ENCODE peak calls at places on chromosome 14, in nine cellular contexts. B, U, C, N, H, I, P, V and G are unnamed samples.

GRCh38 chr14:35632276-35633071 is 98.5 kb downstream of the INSM2 start:
- DNase-seq in B (no peak), U (peak), C (peak), N (no peak), H (no peak), I (no peak), P (no peak), V (no peak), G (no peak)

GRCh38 chr14:68739701-68740100 is 53.2 kb downstream of the ZFP36L1 start:
- DNase-seq in B (no peak), U (no peak), C (no peak), N (no peak), H (no peak), I (no peak), P (peak), V (no peak), G (no peak)

GRCh38 chr14:50395448-50395847 is 1.2 kb downstream of the CDKL1 start:
- DNase-seq in B (no peak), U (no peak), C (no peak), N (no peak), H (no peak), I (no peak), P (no peak), V (peak), G (no peak)

GRCh38 chr14:100239200-100239839 is 376 bp downstream of the YY1 start:
- DNase-seq in B (peak), U (no peak), C (no peak), N (no peak), H (peak), I (peak), P (peak), V (peak), G (peak)

GRCh38 chr14:68506645-68507405 is 286.0 kb downstream of the ZFP36L1 start:
- DNase-seq in B (no peak), U (no peak), C (no peak), N (no peak), H (no peak), I (no peak), P (no peak), V (no peak), G (no peak)

GRCh38 chr14:30375280-30375892 is 183.6 kb upstream of the G2E3 start:
- DNase-seq in B (peak), U (peak), C (peak), N (peak), H (peak), I (peak), P (peak), V (peak), G (peak)

GRCh38 chr14:83940253-83940652 is 1589.7 kb upstream of the FLRT2 start:
- DNase-seq in B (peak), U (peak), C (no peak), N (no peak), H (no peak), I (no peak), P (peak), V (no peak), G (no peak)

GRCh38 chr14:106522990-106523389 is 996.6 kb downstream of the TMEM121 start:
- DNase-seq in B (no peak), U (no peak), C (no peak), N (no peak), H (no peak), I (no peak), P (no peak), V (no peak), G (no peak)

GRCh38 chr14:70666364-70666691 is 24.6 kb downstream of the TTC9 start:
- DNase-seq in B (no peak), U (no peak), C (no peak), N (no peak), H (no peak), I (no peak), P (no peak), V (no peak), G (no peak)

GRCh38 chr14:63672417-63673180 is 30.9 kb upstream of the WDR89 start:
- DNase-seq in B (no peak), U (no peak), C (peak), N (no peak), H (no peak), I (no peak), P (no peak), V (no peak), G (peak)

GRCh38 chr14:86766469-86766868 is 1226.5 kb downstream of the GALC start:
- DNase-seq in B (no peak), U (no peak), C (no peak), N (no peak), H (no peak), I (no peak), P (no peak), V (no peak), G (no peak)

GRCh38 chr14:68401320-68401719 is 391.5 kb downstream of the ZFP36L1 start:
- DNase-seq in B (peak), U (no peak), C (peak), N (no peak), H (no peak), I (no peak), P (no peak), V (no peak), G (no peak)

GRCh38 chr14:58299665-58300202 is 1.4 kb downstream of the ARID4A start:
- DNase-seq in B (peak), U (peak), C (no peak), N (no peak), H (no peak), I (no peak), P (peak), V (peak), G (peak)

GRCh38 chr14:72169521-72169920 is 237.3 kb downstream of the RGS6 start:
- DNase-seq in B (no peak), U (no peak), C (no peak), N (no peak), H (no peak), I (peak), P (no peak), V (no peak), G (peak)

GRCh38 chr14:75273272-75274044 is 5.2 kb upstream of the FOS start:
- DNase-seq in B (peak), U (peak), C (peak), N (no peak), H (no peak), I (no peak), P (peak), V (no peak), G (no peak)

GRCh38 chr14:73008501-73008900 is 18.4 kb downstream of the ZFYVE1 start:
- DNase-seq in B (no peak), U (peak), C (peak), N (no peak), H (peak), I (no peak), P (no peak), V (no peak), G (no peak)

GRCh38 chr14:67970923-67971322 is 151.3 kb downstream of the RAD51B start:
- DNase-seq in B (no peak), U (no peak), C (peak), N (no peak), H (no peak), I (no peak), P (no peak), V (no peak), G (no peak)

GRCh38 chr14:104592292-104592672 is 12.3 kb downstream of the TMEM179 start:
- DNase-seq in B (no peak), U (no peak), C (no peak), N (no peak), H (no peak), I (no peak), P (no peak), V (no peak), G (no peak)

GRCh38 chr14:47917344-47917954 is 242.0 kb upstream of the MDGA2 start:
- DNase-seq in B (peak), U (peak), C (peak), N (no peak), H (no peak), I (peak), P (peak), V (peak), G (peak)

GRCh38 chr14:97408937-97409860 is 612.0 kb downstream of the VRK1 start:
- DNase-seq in B (no peak), U (no peak), C (no peak), N (no peak), H (no peak), I (no peak), P (no peak), V (no peak), G (no peak)

GRCh38 chr14:95557291-95557690 is 22.4 kb downstream of the GLRX5 start:
- DNase-seq in B (no peak), U (no peak), C (no peak), N (no peak), H (no peak), I (no peak), P (no peak), V (no peak), G (no peak)

GRCh38 chr14:92785601-92786426 is 8.3 kb upstream of the GOLGA5 start:
- DNase-seq in B (peak), U (peak), C (peak), N (no peak), H (peak), I (no peak), P (no peak), V (no peak), G (peak)

GRCh38 chr14:30267141-30267540 is 291.8 kb upstream of the G2E3 start:
- DNase-seq in B (no peak), U (peak), C (peak), N (no peak), H (no peak), I (no peak), P (no peak), V (no peak), G (no peak)

GRCh38 chr14:80584638-80585505 is 356.7 kb downstream of the CEP128 start:
- DNase-seq in B (peak), U (no peak), C (peak), N (peak), H (no peak), I (no peak), P (peak), V (no peak), G (no peak)

GRCh38 chr14:71454010-71454409 is 478.2 kb upstream of the RGS6 start:
- DNase-seq in B (no peak), U (no peak), C (no peak), N (no peak), H (no peak), I (no peak), P (no peak), V (no peak), G (no peak)

GRCh38 chr14:51369814-51370213 is 129.8 kb downstream of the TMX1 start:
- DNase-seq in B (no peak), U (no peak), C (no peak), N (no peak), H (no peak), I (peak), P (no peak), V (no peak), G (peak)

GRCh38 chr14:92589213-92589852 is 75.8 kb downstream of the RIN3 start:
- DNase-seq in B (peak), U (peak), C (peak), N (no peak), H (no peak), I (no peak), P (peak), V (peak), G (no peak)

GRCh38 chr14:52068741-52069616 is at the start of gene NID2:
- DNase-seq in B (peak), U (peak), C (peak), N (peak), H (peak), I (peak), P (peak), V (peak), G (peak)

GRCh38 chr14:99175331-99176155 is 96.5 kb downstream of the BCL11B start:
- DNase-seq in B (no peak), U (no peak), C (no peak), N (no peak), H (no peak), I (no peak), P (no peak), V (no peak), G (no peak)

GRCh38 chr14:64983439-64984310 is 3.0 kb upstream of the FNTB start:
- DNase-seq in B (peak), U (peak), C (peak), N (peak), H (peak), I (peak), P (peak), V (peak), G (peak)

GRCh38 chr14:71952381-71953363 is 20.4 kb downstream of the RGS6 start:
- DNase-seq in B (no peak), U (no peak), C (no peak), N (no peak), H (no peak), I (no peak), P (no peak), V (no peak), G (no peak)

GRCh38 chr14:22892488-22892887 is 9.5 kb downstream of the REM2 start:
- DNase-seq in B (no peak), U (no peak), C (no peak), N (no peak), H (no peak), I (no peak), P (no peak), V (no peak), G (no peak)

GRCh38 chr14:99389171-99389826 is 91.4 kb downstream of the SETD3 start:
- DNase-seq in B (peak), U (peak), C (peak), N (peak), H (peak), I (peak), P (peak), V (peak), G (peak)

GRCh38 chr14:26008290-26008689 is 589.5 kb downstream of the NOVA1 start:
- DNase-seq in B (peak), U (no peak), C (no peak), N (no peak), H (no peak), I (no peak), P (peak), V (peak), G (no peak)
- TF ChIP-seq CTCF in B (no peak), U (peak), C (no peak), N (no peak), H (no peak), I (peak), P (no peak), V (no peak), G (no peak)

GRCh38 chr14:36647827-36648753 is 13.6 kb upstream of the PAX9 start:
- DNase-seq in B (peak), U (peak), C (peak), N (peak), H (no peak), I (no peak), P (peak), V (peak), G (peak)

GRCh38 chr14:36647417-36647826 is 14.2 kb upstream of the PAX9 start:
- DNase-seq in B (no peak), U (no peak), C (no peak), N (no peak), H (no peak), I (no peak), P (no peak), V (no peak), G (no peak)

GRCh38 chr14:36649872-36650650 is 11.6 kb upstream of the PAX9 start:
- DNase-seq in B (no peak), U (no peak), C (no peak), N (no peak), H (no peak), I (no peak), P (no peak), V (no peak), G (no peak)

GRCh38 chr14:36652542-36653201 is 9.0 kb upstream of the PAX9 start:
- DNase-seq in B (no peak), U (no peak), C (no peak), N (no peak), H (no peak), I (no peak), P (no peak), V (no peak), G (no peak)

DNA sequence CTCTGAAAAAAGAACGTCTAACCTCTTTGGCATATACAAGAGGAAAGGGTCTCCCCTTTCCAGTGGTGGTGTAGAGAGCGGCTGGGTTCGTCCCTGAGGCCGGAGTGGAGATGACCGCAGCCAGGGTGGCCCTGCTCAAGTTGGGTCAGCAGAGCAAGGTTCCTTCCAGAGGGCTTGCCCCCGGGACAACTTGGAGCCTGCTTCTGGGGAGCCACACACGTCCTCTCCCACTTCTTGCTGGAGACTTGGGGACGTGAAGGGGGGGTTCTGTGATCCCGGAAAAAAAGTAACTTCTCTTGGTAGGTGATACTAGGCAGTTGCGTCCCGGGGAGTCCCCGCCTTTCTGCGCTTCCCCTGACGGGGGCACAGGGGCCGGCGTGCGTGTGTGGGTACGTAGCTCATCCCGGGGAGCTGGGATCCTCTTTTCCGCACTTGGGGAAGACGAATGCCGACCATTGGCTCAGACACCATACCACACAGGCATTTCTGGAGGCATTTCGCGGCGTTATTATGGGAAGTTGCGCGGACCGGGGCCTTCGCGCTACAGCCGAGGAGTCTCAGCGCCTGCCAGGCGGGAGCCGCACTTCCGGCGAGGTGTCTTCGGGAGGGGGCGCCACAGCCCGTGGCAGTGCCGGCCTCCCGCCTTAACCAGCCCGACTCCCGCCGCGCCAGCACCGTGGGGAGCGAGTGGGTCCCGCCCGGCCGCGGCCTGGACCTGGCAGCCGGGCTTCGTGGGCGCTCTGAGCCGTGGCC is 14.8 kb upstream of the PAX9 start:
- DNase-seq in B (peak), U (no peak), C (no peak), N (no peak), H (no peak), I (no peak), P (no peak), V (no peak), G (peak)
- TF ChIP-seq CTCF in B (peak), U (no peak), C (peak), N (no peak), H (no peak), I (no peak), P (no peak), V (no peak), G (no peak)

GRCh38 chr14:88234442-88234841 is 88.6 kb downstream of the KCNK10 start:
- DNase-seq in B (no peak), U (no peak), C (no peak), N (no peak), H (no peak), I (no peak), P (no peak), V (no peak), G (no peak)

GRCh38 chr14:88231626-88232025 is 91.4 kb downstream of the KCNK10 start:
- DNase-seq in B (no peak), U (no peak), C (no peak), N (no peak), H (no peak), I (no peak), P (no peak), V (no peak), G (no peak)

GRCh38 chr14:88229428-88229827 is 93.6 kb downstream of the KCNK10 start:
- DNase-seq in B (no peak), U (no peak), C (no peak), N (no peak), H (no peak), I (no peak), P (no peak), V (no peak), G (no peak)

GRCh38 chr14:88232783-88233182 is 90.3 kb downstream of the KCNK10 start:
- DNase-seq in B (no peak), U (no peak), C (no peak), N (no peak), H (no peak), I (no peak), P (peak), V (no peak), G (no peak)

GRCh38 chr14:88233915-88234314 is 89.2 kb downstream of the KCNK10 start:
- DNase-seq in B (peak), U (peak), C (no peak), N (no peak), H (no peak), I (peak), P (peak), V (peak), G (peak)
- TF ChIP-seq CTCF in B (peak), U (no peak), C (peak), N (peak), H (no peak), I (peak), P (peak), V (no peak), G (peak)

DNA sequence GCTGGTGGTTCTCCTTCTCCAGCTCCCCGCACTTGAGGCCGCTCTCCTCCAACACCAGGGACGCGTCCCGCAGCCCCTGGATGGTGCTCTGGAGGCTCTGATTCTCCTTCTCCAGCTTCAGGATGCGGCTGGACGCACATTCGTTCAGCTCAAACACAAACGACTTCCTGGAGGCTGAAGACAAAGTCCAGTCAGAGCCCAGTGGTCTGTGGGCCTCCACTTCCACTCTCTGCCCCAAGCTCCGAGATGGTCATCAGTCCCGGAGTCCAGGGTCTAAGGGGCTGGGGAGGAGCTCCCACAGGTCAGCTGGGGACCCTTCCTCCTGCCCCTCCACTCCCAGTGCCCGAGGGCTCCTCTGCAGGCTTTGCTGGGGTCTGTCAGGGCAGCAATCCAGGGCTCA is 76.6 kb upstream of the GPR68 start:
- DNase-seq in B (no peak), U (no peak), C (no peak), N (no peak), H (no peak), I (no peak), P (no peak), V (no peak), G (no peak)
- TF ChIP-seq CTCF in B (no peak), U (no peak), C (no peak), N (no peak), H (no peak), I (no peak), P (no peak), V (no peak), G (no peak)

GRCh38 chr14:37652042-37652441 is 56.6 kb downstream of the TTC6 start:
- DNase-seq in B (no peak), U (no peak), C (no peak), N (no peak), H (no peak), I (no peak), P (no peak), V (no peak), G (no peak)

GRCh38 chr14:37655418-37655817 is 60.0 kb downstream of the TTC6 start:
- DNase-seq in B (no peak), U (no peak), C (peak), N (no peak), H (no peak), I (no peak), P (no peak), V (no peak), G (no peak)

DNA sequence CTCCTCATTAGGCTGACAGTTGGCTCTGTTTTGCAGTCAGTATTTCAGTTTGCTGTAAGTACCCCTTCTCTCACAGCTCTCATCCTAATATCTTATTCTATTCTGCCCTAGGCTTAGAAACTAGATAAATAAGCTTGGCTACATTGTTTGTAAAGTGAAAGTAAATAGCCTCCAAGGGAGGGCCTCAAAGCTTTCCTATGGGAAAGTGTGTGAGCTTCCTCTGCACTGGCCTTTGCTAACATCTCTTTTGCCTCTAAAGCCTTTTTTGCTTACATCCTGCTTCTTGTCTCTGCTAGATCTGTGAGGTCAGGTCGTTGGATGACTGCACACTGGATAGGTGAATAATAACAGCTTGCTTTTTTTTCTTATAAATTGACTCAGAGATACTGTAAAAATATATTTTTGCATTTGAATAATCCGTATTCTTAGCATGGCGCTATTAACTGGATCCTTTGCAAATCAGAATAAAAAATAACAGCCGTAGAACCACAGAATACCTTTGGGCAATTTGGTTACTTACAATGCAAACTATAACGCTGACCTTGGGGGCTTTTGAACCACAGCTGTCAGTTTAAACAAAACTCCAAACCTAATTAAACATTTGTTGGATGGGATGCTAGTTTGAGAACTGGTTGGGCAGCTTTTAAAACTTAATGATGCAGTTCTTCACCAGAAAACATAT is 55.1 kb downstream of the TTC6 start:
- DNase-seq in B (peak), U (no peak), C (peak), N (no peak), H (no peak), I (no peak), P (no peak), V (no peak), G (no peak)
- TF ChIP-seq CTCF in B (no peak), U (no peak), C (no peak), N (no peak), H (no peak), I (no peak), P (no peak), V (no peak), G (no peak)